ENCODE peak calls at places on chromosomes 13 and 19, in seven cellular contexts. R is BE2C; Q is tibial nerve; Y is A673; Z is ovary; T is CD8-positive, alpha-beta memory T cell; H is T-helper 17 cell. U is an unnamed sample.

GRCh38 chr13:105139380-105140285 is 1395.8 kb downstream of the EFNB2 start:
- DNase-seq in R (no peak), Q (no peak), Y (peak; percentile 29), Z (no peak), T (peak; percentile 65), H (peak; percentile 21), U (peak; percentile 59)

GRCh38 chr13:110254151-110254679 is 52.7 kb downstream of the COL4A1 start:
- DNase-seq in R (no peak), Q (no peak), Y (no peak), Z (no peak), T (no peak), H (no peak), U (no peak)

GRCh38 chr19:45115809-45116615 is 23.0 kb downstream of the PPP1R37 start:
- DNase-seq in R (peak; percentile 47), Q (no peak), Y (no peak), Z (no peak), T (no peak), H (no peak), U (no peak)

GRCh38 chr19:13963603-13964105 is 11.3 kb downstream of the DCAF15 start:
- DNase-seq in R (no peak), Q (no peak), Y (no peak), Z (no peak), T (no peak), H (no peak), U (peak; percentile 72)

GRCh38 chr19:8573316-8573715 is 3.9 kb downstream of the MYO1F start:
- DNase-seq in R (no peak), Q (no peak), Y (no peak), Z (no peak), T (peak; percentile 34), H (no peak), U (no peak)

GRCh38 chr13:22121340-22121739 is 450.5 kb downstream of the FGF9 start:
- DNase-seq in R (no peak), Q (no peak), Y (no peak), Z (no peak), T (no peak), H (no peak), U (no peak)

GRCh38 chr19:3821857-3822364 is 35.7 kb upstream of the MATK start:
- DNase-seq in R (peak; percentile 67), Q (peak; percentile 26), Y (peak; percentile 78), Z (no peak), T (peak; percentile 84), H (peak; percentile 75), U (peak; percentile 95)

GRCh38 chr19:18308948-18309325 is 13.9 kb downstream of the LSM4 start:
- DNase-seq in R (no peak), Q (no peak), Y (no peak), Z (no peak), T (no peak), H (no peak), U (no peak)

GRCh38 chr19:16849168-16849567 is 20.0 kb downstream of the SIN3B start:
- DNase-seq in R (no peak), Q (no peak), Y (no peak), Z (no peak), T (no peak), H (no peak), U (no peak)

GRCh38 chr19:24046550-24046949 is 40.4 kb upstream of the ZNF254 start:
- DNase-seq in R (no peak), Q (no peak), Y (no peak), Z (no peak), T (no peak), H (no peak), U (no peak)

GRCh38 chr13:22076658-22077057 is 405.8 kb downstream of the FGF9 start:
- DNase-seq in R (no peak), Q (no peak), Y (no peak), Z (no peak), T (peak; percentile 21), H (no peak), U (no peak)

GRCh38 chr19:2653717-2654584 is 48.5 kb downstream of the GNG7 start:
- DNase-seq in R (no peak), Q (no peak), Y (no peak), Z (no peak), T (no peak), H (no peak), U (peak; percentile 83)

GRCh38 chr13:94579063-94579462 is 16.9 kb downstream of the TGDS start:
- DNase-seq in R (no peak), Q (no peak), Y (no peak), Z (no peak), T (no peak), H (no peak), U (no peak)

GRCh38 chr13:32080328-32080744 is 48.8 kb downstream of the FRY start:
- DNase-seq in R (no peak), Q (no peak), Y (no peak), Z (no peak), T (no peak), H (no peak), U (no peak)

GRCh38 chr19:50601407-50602088 is 33.3 kb upstream of the LRRC4B start:
- DNase-seq in R (no peak), Q (no peak), Y (no peak), Z (no peak), T (no peak), H (no peak), U (no peak)

GRCh38 chr19:18520848-18521691 is 800 bp downstream of the ELL start:
- DNase-seq in R (peak; percentile 41), Q (no peak), Y (no peak), Z (peak; percentile 50), T (no peak), H (no peak), U (peak; percentile 73)

GRCh38 chr13:49303533-49304252 is 56.0 kb downstream of the CDADC1 start:
- DNase-seq in R (no peak), Q (no peak), Y (no peak), Z (no peak), T (no peak), H (no peak), U (no peak)

GRCh38 chr19:7743425-7743841 is 3.9 kb downstream of the CD209 start:
- DNase-seq in R (no peak), Q (no peak), Y (no peak), Z (no peak), T (no peak), H (no peak), U (no peak)

DNA sequence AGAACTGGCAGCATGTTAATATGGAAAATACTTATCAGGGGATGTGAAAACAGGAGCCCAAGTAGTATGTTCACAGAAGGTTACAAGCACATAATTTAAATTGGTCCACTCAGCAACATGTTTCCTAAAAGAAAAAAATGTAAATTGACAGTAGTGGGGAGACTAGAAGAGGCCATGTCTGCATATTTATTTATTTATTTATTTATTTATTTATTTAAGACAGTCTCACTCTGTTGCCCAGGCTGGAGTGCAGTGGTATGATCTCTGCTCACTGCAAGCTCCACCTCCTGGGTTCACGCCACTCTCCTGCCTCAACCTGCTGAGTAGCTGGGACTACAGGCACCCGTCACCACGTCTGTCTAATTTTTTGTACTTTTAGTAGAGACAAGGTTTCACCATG is 13.7 kb upstream of the ZNF8 start:
- DNase-seq in R (no peak), Q (no peak), Y (no peak), Z (no peak), T (no peak), H (no peak), U (no peak)
- H3K9me3 ChIP-seq in R (peaks cover 44% of the 10 kb centered on the region), Q (peaks cover 100% of the 10 kb centered on the region), Y (peaks cover 82% of the 10 kb centered on the region), Z (peaks cover 92% of the 10 kb centered on the region), T (peaks cover 75% of the 10 kb centered on the region), H (peaks cover 46% of the 10 kb centered on the region), U (peaks cover 96% of the 10 kb centered on the region)

GRCh38 chr19:12527034-12527836 is 24.0 kb downstream of the ZNF564 start:
- DNase-seq in R (no peak), Q (no peak), Y (peak; percentile 22), Z (no peak), T (no peak), H (no peak), U (no peak)
- H3K9me3 ChIP-seq in R (peaks cover 33% of the 10 kb centered on the region), Q (peaks cover 99% of the 10 kb centered on the region), Y (peaks cover 96% of the 10 kb centered on the region), Z (peaks cover 76% of the 10 kb centered on the region), T (peaks cover 79% of the 10 kb centered on the region), H (peaks cover 67% of the 10 kb centered on the region), U (peaks cover 98% of the 10 kb centered on the region)

DNA sequence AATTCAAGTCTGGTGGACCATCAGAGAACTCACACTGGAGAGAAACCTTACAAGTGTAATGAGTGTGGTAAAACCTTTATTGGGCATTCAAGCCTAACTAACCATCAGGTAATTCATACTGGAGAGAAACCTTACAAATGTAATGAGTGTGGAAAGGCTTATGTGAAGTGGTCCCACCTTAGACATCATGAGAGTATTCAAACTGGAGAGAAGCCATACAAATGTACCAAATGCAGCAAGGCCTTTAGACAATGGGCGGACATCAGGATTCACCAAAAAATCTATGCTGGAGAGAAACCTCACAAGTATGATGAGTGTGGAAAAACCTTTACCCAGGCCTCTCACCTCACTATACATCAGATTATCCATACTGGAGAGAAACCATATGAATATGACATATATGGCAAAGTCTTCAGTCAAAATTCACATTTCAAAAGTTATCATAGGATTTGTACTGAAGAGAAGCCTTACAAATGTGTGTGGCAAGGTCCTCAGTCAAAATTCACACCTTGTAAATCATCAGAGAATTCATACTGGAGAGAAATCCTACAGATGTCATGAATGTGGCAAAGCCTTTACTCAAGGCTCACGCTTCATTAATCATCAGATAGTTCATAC is 19.7 kb upstream of the ZNF665 start:
- DNase-seq in R (no peak), Q (no peak), Y (no peak), Z (no peak), T (no peak), H (no peak), U (no peak)
- H3K9me3 ChIP-seq in R (no peaks in the 10 kb centered on the region), Q (peaks cover 100% of the 10 kb centered on the region), Y (peaks cover 48% of the 10 kb centered on the region), Z (peaks cover 76% of the 10 kb centered on the region), T (peaks cover 86% of the 10 kb centered on the region), H (peaks cover 43% of the 10 kb centered on the region), U (peaks cover 91% of the 10 kb centered on the region)

DNA sequence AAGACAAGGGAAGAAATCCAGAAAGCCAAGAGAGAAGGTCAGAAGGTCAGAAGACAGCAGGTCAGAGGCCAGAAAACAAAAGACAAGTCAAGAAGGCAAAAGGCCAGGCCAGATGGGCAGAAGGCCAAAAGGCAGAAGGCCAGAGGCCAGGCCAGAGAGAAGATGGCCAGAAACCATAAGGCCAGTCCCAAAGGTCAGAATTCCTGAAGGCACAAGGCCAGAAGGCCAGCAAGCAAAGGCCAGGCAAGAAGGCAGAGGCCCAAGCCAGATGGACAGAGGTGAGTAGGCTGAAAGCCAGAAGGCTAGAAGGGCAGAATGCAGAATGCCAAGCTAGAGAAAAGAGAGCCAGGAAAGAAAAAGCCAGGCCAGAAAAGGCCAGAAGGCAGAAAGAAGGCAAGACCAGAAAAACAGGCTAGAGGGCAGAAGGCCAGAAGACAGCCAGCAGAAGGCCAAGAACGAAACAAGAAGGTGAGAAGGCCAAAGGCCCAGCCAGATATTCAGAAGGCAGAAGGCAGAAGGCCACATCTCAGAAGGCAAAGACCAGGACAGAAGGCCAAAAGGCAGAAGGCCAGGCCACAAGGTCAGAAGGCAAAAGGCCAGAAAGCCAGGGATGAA is 186.3 kb downstream of the TUBA3C start:
- DNase-seq in R (no peak), Q (no peak), Y (no peak), Z (no peak), T (no peak), H (no peak), U (no peak)
- H3K9me3 ChIP-seq in R (no peaks in the 10 kb centered on the region), Q (peaks cover 61% of the 10 kb centered on the region), Y (peaks cover 15% of the 10 kb centered on the region), Z (no peaks in the 10 kb centered on the region), T (no peaks in the 10 kb centered on the region), H (no peaks in the 10 kb centered on the region), U (peaks cover 84% of the 10 kb centered on the region)

GRCh38 chr19:19835560-19836038 is 14.0 kb upstream of the ZNF506 start:
- DNase-seq in R (no peak), Q (no peak), Y (no peak), Z (no peak), T (no peak), H (no peak), U (no peak)
- H3K9me3 ChIP-seq in R (peaks cover 3% of the 10 kb centered on the region), Q (peaks cover 96% of the 10 kb centered on the region), Y (peaks cover 37% of the 10 kb centered on the region), Z (peaks cover 13% of the 10 kb centered on the region), T (peaks cover 33% of the 10 kb centered on the region), H (peaks cover 22% of the 10 kb centered on the region), U (peaks cover 71% of the 10 kb centered on the region)

GRCh38 chr19:58429745-58430144 is 10.2 kb downstream of the ZNF132 start:
- DNase-seq in R (no peak), Q (no peak), Y (no peak), Z (no peak), T (no peak), H (no peak), U (no peak)
- H3K9me3 ChIP-seq in R (peaks cover 16% of the 10 kb centered on the region), Q (peaks cover 99% of the 10 kb centered on the region), Y (peaks cover 72% of the 10 kb centered on the region), Z (peaks cover 59% of the 10 kb centered on the region), T (peaks cover 64% of the 10 kb centered on the region), H (peaks cover 22% of the 10 kb centered on the region), U (peaks cover 66% of the 10 kb centered on the region)